ENCODE peak calls at places on chromosomes 12 and 14, in seven cellular contexts. B is NCI-H510A treated with DMSO at 0.1 percent for 48 hours; U is aorta; W is CD8-positive, alpha-beta memory T cell; O is mucosa of descending colon; I is Panc1; D is HT1080. G is an unnamed sample.

GRCh38 chr12:91590991-91591987 is 408.7 kb upstream of the DCN start:
- DNase-seq in O (no peak), B (no peak), W (no peak), U (no peak), I (no peak), D (no peak), G (no peak)

GRCh38 chr12:93868771-93869170 is 191.6 kb downstream of the CRADD start:
- DNase-seq in W (no peak), O (no peak), D (no peak), B (no peak), I (no peak), U (no peak), G (no peak)

GRCh38 chr14:73909681-73910080 is 23.0 kb downstream of the ZNF410 start:
- DNase-seq in W (no peak), O (no peak), U (no peak), D (no peak), I (no peak), B (no peak), G (no peak)

GRCh38 chr12:10965511-10965910 is 21.2 kb downstream of the TAS2R50 start:
- DNase-seq in B (no peak), O (no peak), D (no peak), U (no peak), W (no peak), I (no peak), G (no peak)

GRCh38 chr14:84006643-84007137 is 1523.3 kb upstream of the FLRT2 start:
- DNase-seq in U (no peak), O (no peak), W (no peak), I (no peak), B (peak; percentile 76), D (peak; percentile 39), G (no peak)

GRCh38 chr12:46181465-46181864 is 87.4 kb downstream of the SLC38A1 start:
- DNase-seq in B (no peak), O (no peak), I (no peak), W (no peak), D (no peak), U (no peak), G (no peak)

GRCh38 chr12:22543246-22544037 is 900 bp downstream of the C2CD5 start:
- DNase-seq in W (peak; percentile 66), U (no peak), D (peak; percentile 11), O (peak; percentile 91), I (no peak), B (peak; percentile 13), G (no peak)

GRCh38 chr12:50222275-50222783 is 55.2 kb upstream of the CERS5 start:
- DNase-seq in W (no peak), O (no peak), U (no peak), D (peak; percentile 87), B (peak; percentile 58), I (peak; percentile 87), G (peak; percentile 72)

GRCh38 chr14:65263161-65263788 is 149.3 kb upstream of the FUT8 start:
- DNase-seq in U (no peak), O (no peak), D (peak; percentile 53), W (no peak), B (no peak), I (no peak), G (no peak)

GRCh38 chr14:90331497-90332270 is at the start of gene NRDE2:
- DNase-seq in D (peak; percentile 92), I (peak; percentile 64), W (peak; percentile 94), B (peak; percentile 96), O (peak; percentile 100), U (peak; percentile 100), G (peak; percentile 75)

GRCh38 chr14:60590907-60591510 is 58.3 kb downstream of the SIX1 start:
- DNase-seq in I (no peak), D (no peak), O (no peak), W (no peak), B (no peak), U (no peak), G (no peak)

GRCh38 chr14:45891417-45892080 is 638.5 kb upstream of the MIS18BP1 start:
- DNase-seq in U (no peak), D (peak; percentile 24), B (peak; percentile 79), I (no peak), W (no peak), O (peak; percentile 71), G (no peak)

GRCh38 chr12:80830533-80831088 is 107.1 kb downstream of the LIN7A start:
- DNase-seq in O (no peak), U (no peak), B (no peak), W (no peak), I (no peak), D (no peak), G (no peak)

GRCh38 chr14:68495101-68495637 is 297.7 kb downstream of the ZFP36L1 start:
- DNase-seq in B (no peak), W (no peak), O (no peak), D (peak; percentile 64), I (no peak), U (no peak), G (no peak)

GRCh38 chr14:21098892-21099595 is 589 bp upstream of the ZNF219 start:
- DNase-seq in U (no peak), I (no peak), B (peak; percentile 51), W (no peak), D (no peak), O (no peak), G (no peak)

GRCh38 chr12:16076553-16076952 is 165.4 kb downstream of the DERA start:
- DNase-seq in D (peak; percentile 39), B (peak; percentile 65), U (no peak), I (peak; percentile 17), W (no peak), O (peak; percentile 31), G (peak; percentile 28)

GRCh38 chr12:105992849-105993740 is 145.7 kb downstream of the NUAK1 start:
- DNase-seq in I (no peak), B (no peak), O (no peak), W (no peak), D (peak; percentile 10), U (no peak), G (no peak)

GRCh38 chr12:130258863-130259262 is 78.8 kb upstream of the PIWIL1 start:
- DNase-seq in D (no peak), W (no peak), B (no peak), O (no peak), I (no peak), U (no peak), G (no peak)

GRCh38 chr12:100706029-100706428 is 88.5 kb upstream of the ANO4 start:
- DNase-seq in O (no peak), U (no peak), B (peak; percentile 41), W (no peak), I (no peak), D (peak; percentile 76), G (no peak)

GRCh38 chr12:105175397-105175990 is 60.5 kb downstream of the APPL2 start:
- DNase-seq in W (no peak), D (no peak), U (no peak), I (no peak), O (no peak), B (no peak), G (no peak)

GRCh38 chr12:56150563-56150962 is 1.8 kb upstream of the MYL6B start:
- DNase-seq in D (no peak), B (no peak), W (no peak), I (no peak), O (no peak), U (no peak), G (peak; percentile 66)

GRCh38 chr14:36226164-36226563 is 49.6 kb upstream of the PTCSC3 start:
- DNase-seq in O (no peak), D (peak; percentile 27), B (no peak), W (no peak), I (no peak), U (no peak), G (no peak)

GRCh38 chr12:128338344-128338743 is 71.4 kb downstream of the TMEM132C start:
- DNase-seq in W (no peak), B (no peak), I (no peak), D (no peak), O (no peak), U (no peak), G (no peak)

GRCh38 chr12:26233620-26234019 is 38.2 kb downstream of the SSPN start:
- DNase-seq in O (no peak), U (no peak), W (no peak), I (no peak), D (no peak), B (no peak), G (no peak)

GRCh38 chr12:6828671-6829531 is 694 bp downstream of the P3H3 start:
- DNase-seq in B (no peak), D (peak; percentile 45), U (peak; percentile 86), W (no peak), I (no peak), O (peak; percentile 23), G (no peak)

GRCh38 chr12:6998708-6999451 is 19.4 kb downstream of the LPCAT3 start:
- DNase-seq in I (no peak), U (no peak), D (no peak), B (no peak), W (no peak), O (no peak), G (no peak)

GRCh38 chr12:2011641-2012607 is 7.7 kb upstream of the DCP1B start:
- DNase-seq in D (no peak), O (no peak), B (no peak), U (no peak), I (no peak), W (no peak), G (no peak)

GRCh38 chr12:44078273-44078672 is 242.4 kb downstream of the TMEM117 start:
- DNase-seq in U (no peak), O (no peak), D (peak; percentile 32), B (peak; percentile 18), I (no peak), W (no peak), G (no peak)

GRCh38 chr12:16323638-16324037 is 23.8 kb upstream of the MGST1 start:
- DNase-seq in O (no peak), W (no peak), B (no peak), I (no peak), U (no peak), D (no peak), G (no peak)

GRCh38 chr14:96538663-96539317 is 36.6 kb downstream of the PAPOLA start:
- DNase-seq in W (no peak), U (no peak), D (no peak), B (no peak), O (no peak), I (peak; percentile 4), G (no peak)

GRCh38 chr12:86193931-86194330 is 62.3 kb downstream of the MGAT4C start:
- DNase-seq in I (no peak), D (peak; percentile 61), B (no peak), U (no peak), W (no peak), O (no peak), G (no peak)

GRCh38 chr12:119929974-119930373 is 52.9 kb upstream of the CIT start:
- DNase-seq in I (no peak), W (no peak), O (no peak), U (no peak), B (no peak), D (no peak), G (no peak)